ENCODE peak calls at places on chromosomes 13 and 19, in nine cellular contexts. X is progenitor cell of endocrine pancreas; T is left cardiac atrium; W is stimulated activated naive CD8-positive, alpha-beta T cell treated with anti-CD3 and anti-CD28 coated beads, Interleukin-15, amount 100 ng/mL, for 72 hours; S is glutamatergic neuron; H is CD8-positive, alpha-beta memory T cell; I is A172; U is substantia nigra; C is cardiac muscle cell. K is an unnamed sample.

GRCh38 chr19:30207357-30207756 is 164.8 kb upstream of the ZNF536 start:
- DNase-seq in H (no peak), X (no peak), I (no peak), T (no peak), U (no peak), C (no peak), W (no peak), S (no peak), K (no peak)

GRCh38 chr13:48859168-48860105 is 116.3 kb upstream of the FNDC3A start:
- DNase-seq in H (no peak), S (no peak), T (no peak), X (no peak), C (no peak), I (no peak), W (no peak), U (no peak), K (no peak)

GRCh38 chr13:26618726-26619125 is 61.2 kb downstream of the WASF3 start:
- DNase-seq in C (no peak), S (no peak), I (peak), H (no peak), U (no peak), T (no peak), X (no peak), W (no peak), K (no peak)

GRCh38 chr13:102327119-102327617 is 74.7 kb downstream of the FGF14 start:
- DNase-seq in W (no peak), T (no peak), H (no peak), U (no peak), S (no peak), X (no peak), C (no peak), I (no peak), K (no peak)

GRCh38 chr13:75181906-75182305 is 300.1 kb downstream of the TBC1D4 start:
- DNase-seq in S (no peak), I (peak), X (no peak), H (no peak), T (no peak), W (no peak), C (no peak), U (no peak), K (no peak)

GRCh38 chr13:21733475-21734311 is 62.8 kb downstream of the FGF9 start:
- DNase-seq in I (no peak), C (no peak), T (no peak), X (no peak), U (no peak), S (no peak), H (no peak), W (no peak), K (no peak)

GRCh38 chr19:32154418-32154817 is 191.0 kb upstream of the ZNF507 start:
- DNase-seq in W (no peak), T (no peak), H (no peak), X (no peak), S (no peak), U (no peak), I (no peak), C (no peak), K (no peak)

GRCh38 chr13:47661076-47661475 is 340.0 kb downstream of the SUCLA2 start:
- DNase-seq in I (peak), H (no peak), X (no peak), W (no peak), T (no peak), U (no peak), S (no peak), C (no peak), K (no peak)

GRCh38 chr13:65532231-65532630 is 1697.9 kb downstream of the PCDH9 start:
- DNase-seq in W (no peak), T (no peak), I (no peak), X (no peak), S (no peak), U (no peak), C (no peak), H (no peak), K (no peak)

GRCh38 chr13:70668293-70668692 is 560.0 kb upstream of the KLHL1 start:
- DNase-seq in C (no peak), W (no peak), U (no peak), S (no peak), H (no peak), X (no peak), T (no peak), I (no peak), K (no peak)

GRCh38 chr13:68375004-68375403 is 1144.9 kb upstream of the PCDH9 start:
- DNase-seq in H (no peak), U (no peak), I (no peak), X (no peak), S (no peak), W (no peak), C (peak), T (no peak), K (no peak)

GRCh38 chr13:27791901-27792392 is 336 bp upstream of the GSX1 start:
- DNase-seq in S (no peak), U (no peak), X (no peak), T (no peak), I (no peak), C (no peak), W (no peak), H (no peak), K (no peak)